ENCODE peak calls at places on chromosome 19, in five cellular contexts. One of them, this sample, is unnamed.

GRCh38 chr19:9850235-9850959 is 15.3 kb downstream of the PIN1 start:
- DNase-seq in neuronal stem cell: no peak
- DNase-seq in mesenchymal stem cell: no peak
- DNase-seq in H9: no peak
- DNase-seq in trophoblast cell: no peak
- DNase-seq in this sample: no peak

GRCh38 chr19:17735410-17735809 is 15.9 kb upstream of the FCHO1 start:
- DNase-seq in neuronal stem cell: no peak
- DNase-seq in mesenchymal stem cell: no peak
- DNase-seq in H9: no peak
- DNase-seq in trophoblast cell: no peak
- DNase-seq in this sample: no peak

GRCh38 chr19:32223595-32224370 is 121.6 kb upstream of the ZNF507 start:
- DNase-seq in neuronal stem cell: no peak
- DNase-seq in mesenchymal stem cell: peak
- DNase-seq in H9: no peak
- DNase-seq in trophoblast cell: no peak
- DNase-seq in this sample: no peak

GRCh38 chr19:7926727-7927604 is 1.0 kb upstream of the CTXN1 start:
- DNase-seq in neuronal stem cell: no peak
- DNase-seq in mesenchymal stem cell: no peak
- DNase-seq in H9: no peak
- DNase-seq in trophoblast cell: no peak
- DNase-seq in this sample: no peak

GRCh38 chr19:53538378-53539109 is 599 bp downstream of the ZNF331 start:
- DNase-seq in neuronal stem cell: no peak
- DNase-seq in mesenchymal stem cell: no peak
- DNase-seq in H9: peak
- DNase-seq in trophoblast cell: no peak
- DNase-seq in this sample: no peak

GRCh38 chr19:53960187-53960586 is 2.5 kb upstream of the CACNG8 start:
- DNase-seq in neuronal stem cell: no peak
- DNase-seq in mesenchymal stem cell: no peak
- DNase-seq in H9: no peak
- DNase-seq in trophoblast cell: no peak
- DNase-seq in this sample: no peak

GRCh38 chr19:13207237-13208130 is 57.3 kb downstream of the IER2 start:
- DNase-seq in neuronal stem cell: no peak
- DNase-seq in mesenchymal stem cell: no peak
- DNase-seq in H9: peak
- DNase-seq in trophoblast cell: no peak
- DNase-seq in this sample: peak

GRCh38 chr19:4972509-4973230 is 3.8 kb downstream of the KDM4B start:
- DNase-seq in neuronal stem cell: no peak
- DNase-seq in mesenchymal stem cell: peak
- DNase-seq in H9: no peak
- DNase-seq in trophoblast cell: peak
- DNase-seq in this sample: no peak

GRCh38 chr19:40803857-40804782 is 5.1 kb downstream of the EGLN2 start:
- DNase-seq in neuronal stem cell: no peak
- DNase-seq in mesenchymal stem cell: no peak
- DNase-seq in H9: peak
- DNase-seq in trophoblast cell: no peak
- DNase-seq in this sample: no peak

DNA sequence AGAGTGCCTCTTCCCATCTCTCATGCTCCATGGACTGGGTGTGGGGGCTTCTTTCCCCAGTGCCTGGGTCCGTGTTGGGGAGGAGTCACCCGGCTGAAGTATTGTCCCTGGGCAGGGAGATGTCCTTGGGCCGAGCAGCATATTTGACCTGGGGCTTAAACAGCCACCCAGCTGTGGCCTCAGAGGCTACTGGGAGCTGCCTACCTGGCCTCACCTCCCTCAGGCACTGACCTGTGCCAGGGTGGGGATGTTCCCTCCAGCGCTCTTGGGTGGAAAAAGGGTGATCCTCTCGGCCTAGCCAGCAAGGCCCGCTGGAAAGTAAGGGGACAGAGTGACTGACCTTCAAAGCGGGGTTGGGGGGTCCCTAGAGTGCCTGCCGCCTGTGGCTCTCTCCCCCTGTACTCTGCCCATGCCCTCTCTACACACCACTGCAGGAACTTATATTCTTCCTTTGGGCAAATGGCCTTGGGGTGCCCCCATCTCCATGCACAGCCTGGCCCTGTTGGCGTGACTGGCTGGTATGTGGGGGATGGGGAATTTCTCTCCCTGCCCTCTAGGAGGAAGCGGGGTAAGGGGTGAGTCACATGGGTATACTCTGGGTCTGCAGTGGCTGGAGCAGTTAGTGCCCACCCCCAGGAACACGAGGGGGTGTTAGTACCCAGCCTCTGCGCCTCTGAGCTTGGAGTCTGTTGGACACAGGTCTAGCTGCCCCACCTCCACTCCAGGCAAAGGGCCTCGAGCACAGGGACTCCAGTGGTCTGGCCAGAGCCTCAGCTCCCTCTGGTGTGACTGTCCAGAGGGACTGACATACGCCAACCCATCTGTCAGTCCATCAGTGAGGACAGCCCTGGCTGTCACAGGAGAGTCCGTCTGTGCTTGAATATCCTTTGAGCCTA is 66.3 kb downstream of the CHST8 start:
- DNase-seq in neuronal stem cell: no peak
- DNase-seq in mesenchymal stem cell: no peak
- DNase-seq in H9: no peak
- DNase-seq in trophoblast cell: no peak
- DNase-seq in this sample: no peak
- H2BK12ac ChIP-seq in neuronal stem cell: no peak
- H2BK12ac ChIP-seq in mesenchymal stem cell: no peak
- H2BK12ac ChIP-seq in H9: no peak
- H2BK12ac ChIP-seq in trophoblast cell: no peak
- H2BK12ac ChIP-seq in this sample: no peak

DNA sequence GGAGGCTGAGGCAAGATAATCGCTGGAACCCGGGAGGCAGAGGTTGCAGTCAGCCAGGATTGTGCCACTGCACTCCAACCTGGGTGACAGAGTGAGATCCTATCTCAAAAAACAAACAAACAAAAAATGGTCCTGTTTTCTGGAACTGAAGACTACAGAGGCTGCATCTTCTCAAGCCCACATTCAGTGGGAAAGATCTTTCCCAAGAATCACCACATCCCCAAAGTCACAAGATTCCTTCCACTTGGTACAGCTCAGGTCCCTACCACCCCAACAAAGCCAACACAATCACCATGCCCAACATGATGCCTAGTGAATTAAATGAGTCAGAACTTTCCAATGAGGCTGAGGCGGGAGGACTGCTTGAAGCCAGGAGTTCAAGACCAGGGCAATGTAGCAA is 15.3 kb downstream of the CATSPERG start:
- DNase-seq in neuronal stem cell: no peak
- DNase-seq in mesenchymal stem cell: no peak
- DNase-seq in H9: no peak
- DNase-seq in trophoblast cell: no peak
- DNase-seq in this sample: no peak
- H2BK12ac ChIP-seq in neuronal stem cell: no peak
- H2BK12ac ChIP-seq in mesenchymal stem cell: no peak
- H2BK12ac ChIP-seq in H9: no peak
- H2BK12ac ChIP-seq in trophoblast cell: no peak
- H2BK12ac ChIP-seq in this sample: no peak

DNA sequence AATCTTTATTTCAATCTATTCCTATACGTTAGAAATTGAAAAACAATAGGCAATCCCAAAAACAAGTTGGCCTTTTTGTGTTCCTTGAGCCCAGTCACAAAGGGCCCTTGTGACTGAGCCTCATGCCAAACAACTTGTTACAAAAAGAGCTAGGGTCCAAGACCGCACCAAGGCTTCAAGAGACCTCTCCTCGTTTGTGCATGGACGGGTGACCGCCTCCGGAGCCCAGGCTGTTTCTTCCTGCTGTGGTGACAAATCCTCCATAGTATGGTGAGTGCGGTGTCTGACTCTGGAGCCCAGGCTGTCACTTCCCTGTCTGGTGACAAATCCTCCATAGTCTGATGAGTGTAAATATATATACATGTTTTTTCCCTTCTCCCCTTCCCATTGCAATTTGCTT is 63.7 kb downstream of the ZNF93 start:
- DNase-seq in neuronal stem cell: no peak
- DNase-seq in mesenchymal stem cell: no peak
- DNase-seq in H9: no peak
- DNase-seq in trophoblast cell: no peak
- DNase-seq in this sample: peak
- H2BK12ac ChIP-seq in neuronal stem cell: no peak
- H2BK12ac ChIP-seq in mesenchymal stem cell: no peak
- H2BK12ac ChIP-seq in H9: no peak
- H2BK12ac ChIP-seq in trophoblast cell: no peak
- H2BK12ac ChIP-seq in this sample: no peak

DNA sequence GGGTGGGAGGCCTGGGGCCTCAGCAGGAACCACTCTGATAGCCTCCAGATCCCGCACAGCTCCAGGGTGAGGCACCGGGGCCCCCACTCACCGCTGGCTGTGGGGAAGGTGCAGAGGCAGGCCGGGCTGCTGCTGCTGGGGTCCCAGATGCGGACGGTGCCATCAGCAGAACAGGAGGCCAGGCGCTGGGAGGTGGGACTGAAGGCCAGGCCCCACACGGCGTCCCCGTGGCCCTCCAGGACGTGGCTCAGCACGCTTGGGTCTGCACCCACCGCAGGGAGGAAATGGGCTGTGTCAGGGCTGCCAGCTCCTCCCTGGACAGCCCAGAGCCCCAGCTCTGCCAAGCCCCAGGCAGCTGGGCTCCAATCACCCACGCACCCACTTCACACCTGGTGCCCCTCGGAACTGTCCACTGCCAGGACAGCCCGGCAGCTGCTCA is 6.1 kb upstream of the PRKD2 start:
- DNase-seq in neuronal stem cell: no peak
- DNase-seq in mesenchymal stem cell: no peak
- DNase-seq in H9: no peak
- DNase-seq in trophoblast cell: no peak
- DNase-seq in this sample: no peak
- H2BK12ac ChIP-seq in neuronal stem cell: no peak
- H2BK12ac ChIP-seq in mesenchymal stem cell: no peak
- H2BK12ac ChIP-seq in H9: no peak
- H2BK12ac ChIP-seq in trophoblast cell: no peak
- H2BK12ac ChIP-seq in this sample: no peak

GRCh38 chr19:18742324-18742723 is 48.8 kb downstream of the COMP start:
- DNase-seq in neuronal stem cell: no peak
- DNase-seq in mesenchymal stem cell: no peak
- DNase-seq in H9: no peak
- DNase-seq in trophoblast cell: no peak
- DNase-seq in this sample: no peak
- H2BK12ac ChIP-seq in neuronal stem cell: peak
- H2BK12ac ChIP-seq in mesenchymal stem cell: peak
- H2BK12ac ChIP-seq in H9: no peak
- H2BK12ac ChIP-seq in trophoblast cell: no peak
- H2BK12ac ChIP-seq in this sample: no peak

GRCh38 chr19:46630806-46631205 is 5.2 kb downstream of the GNG8 start:
- DNase-seq in neuronal stem cell: no peak
- DNase-seq in mesenchymal stem cell: no peak
- DNase-seq in H9: no peak
- DNase-seq in trophoblast cell: no peak
- DNase-seq in this sample: no peak

GRCh38 chr19:46629546-46630025 is 4.7 kb upstream of the PTGIR start:
- DNase-seq in neuronal stem cell: no peak
- DNase-seq in mesenchymal stem cell: peak
- DNase-seq in H9: no peak
- DNase-seq in trophoblast cell: no peak
- DNase-seq in this sample: no peak

GRCh38 chr19:46633130-46633529 is 2.9 kb downstream of the GNG8 start:
- DNase-seq in neuronal stem cell: no peak
- DNase-seq in mesenchymal stem cell: no peak
- DNase-seq in H9: no peak
- DNase-seq in trophoblast cell: no peak
- DNase-seq in this sample: no peak

GRCh38 chr19:46634045-46634655 is 1.9 kb downstream of the GNG8 start:
- DNase-seq in neuronal stem cell: peak
- DNase-seq in mesenchymal stem cell: peak
- DNase-seq in H9: peak
- DNase-seq in trophoblast cell: peak
- DNase-seq in this sample: peak

GRCh38 chr19:46631481-46631880 is 4.5 kb downstream of the GNG8 start:
- DNase-seq in neuronal stem cell: no peak
- DNase-seq in mesenchymal stem cell: peak
- DNase-seq in H9: no peak
- DNase-seq in trophoblast cell: no peak
- DNase-seq in this sample: no peak
- H2BK12ac ChIP-seq in neuronal stem cell: no peak
- H2BK12ac ChIP-seq in mesenchymal stem cell: peak
- H2BK12ac ChIP-seq in H9: peak
- H2BK12ac ChIP-seq in trophoblast cell: no peak
- H2BK12ac ChIP-seq in this sample: peak

GRCh38 chr19:29663861-29664752 is 1.2 kb upstream of the PLEKHF1 start:
- DNase-seq in neuronal stem cell: no peak
- DNase-seq in mesenchymal stem cell: peak
- DNase-seq in H9: no peak
- DNase-seq in trophoblast cell: peak
- DNase-seq in this sample: no peak
- H2BK12ac ChIP-seq in neuronal stem cell: no peak
- H2BK12ac ChIP-seq in mesenchymal stem cell: peak
- H2BK12ac ChIP-seq in H9: no peak
- H2BK12ac ChIP-seq in trophoblast cell: peak
- H2BK12ac ChIP-seq in this sample: peak

This sample was measured in H1.